ENCODE peak calls at places on chromosomes 2 and 18, in eight cellular contexts. J is GM13976; R is NCI-H1092; Q is NCI-H526; W is stimulated activated CD8-positive, alpha-beta memory T cell treated with anti-CD3 and anti-CD28 coated beads, Interleukin-4, amount 100 ng/mL, for 4 hours; D is T follicular helper cell; V is activated CD8-positive, alpha-beta memory T cell treated with anti-CD3 and anti-CD28 coated beads for 24 hours; U is neuronal stem cell. C is an unnamed sample.

GRCh38 chr2:38794235-38794946 is 16.4 kb downstream of the GEMIN6 start:
- DNase-seq in Q (no peak), D (no peak), W (no peak), U (no peak), V (no peak), R (no peak), J (no peak), C (no peak)

GRCh38 chr2:205024822-205025518 is 479.7 kb downstream of the PARD3B start:
- DNase-seq in V (no peak), W (no peak), Q (no peak), D (no peak), J (no peak), U (no peak), R (no peak), C (no peak)

GRCh38 chr2:23569761-23570383 is 184.9 kb downstream of the KLHL29 start:
- DNase-seq in Q (no peak), U (no peak), J (no peak), R (no peak), W (no peak), D (no peak), V (no peak), C (no peak)

GRCh38 chr18:3453540-3454364 is 3.8 kb downstream of the TGIF1 start:
- DNase-seq in R (no peak), V (no peak), J (no peak), U (peak), Q (peak), D (no peak), W (no peak), C (peak)

GRCh38 chr18:26919656-26920055 is 54.1 kb upstream of the AQP4 start:
- DNase-seq in R (no peak), V (no peak), U (no peak), D (no peak), W (no peak), Q (no peak), J (no peak), C (no peak)

GRCh38 chr2:182038579-182038978 is 52.9 kb downstream of the PPP1R1C start:
- DNase-seq in U (no peak), J (no peak), W (no peak), R (no peak), D (no peak), V (no peak), Q (no peak), C (no peak)

GRCh38 chr2:182318466-182319309 is 108.1 kb downstream of the PDE1A start:
- DNase-seq in D (no peak), V (no peak), J (no peak), R (no peak), W (no peak), U (no peak), Q (no peak), C (no peak)

GRCh38 chr2:53508667-53509066 is 258.9 kb upstream of the CHAC2 start:
- DNase-seq in Q (peak), V (no peak), U (no peak), J (no peak), D (no peak), W (no peak), R (no peak), C (no peak)

GRCh38 chr18:45984546-45985235 is 17.6 kb upstream of the EPG5 start:
- DNase-seq in W (no peak), U (no peak), Q (no peak), D (no peak), V (no peak), J (no peak), R (no peak), C (no peak)

GRCh38 chr2:154914606-154915005 is 216.1 kb downstream of the KCNJ3 start:
- DNase-seq in D (no peak), W (no peak), J (no peak), Q (no peak), V (no peak), R (no peak), U (no peak), C (no peak)

GRCh38 chr2:10780491-10780820 is 32.1 kb downstream of the PDIA6 start:
- DNase-seq in W (no peak), D (no peak), U (no peak), R (no peak), V (no peak), J (no peak), Q (no peak), C (no peak)

GRCh38 chr2:196489366-196489765 is 150.1 kb upstream of the CCDC150 start:
- DNase-seq in R (no peak), Q (no peak), U (no peak), W (no peak), J (no peak), V (no peak), D (no peak), C (no peak)

GRCh38 chr2:194383404-194383803 is 1273.6 kb upstream of the SLC39A10 start:
- DNase-seq in V (no peak), J (no peak), Q (peak), D (no peak), W (no peak), U (peak), R (no peak), C (no peak)

GRCh38 chr2:37877457-37878315 is 47.4 kb upstream of the RMDN2 start:
- DNase-seq in W (no peak), J (peak), D (no peak), V (no peak), R (peak), U (peak), Q (peak), C (no peak)

GRCh38 chr2:70974592-70974991 is 3.8 kb upstream of the ANKRD53 start:
- DNase-seq in D (no peak), Q (no peak), J (no peak), V (no peak), R (no peak), W (no peak), U (no peak), C (no peak)

GRCh38 chr2:181978351-181979150 is 7.1 kb upstream of the PPP1R1C start:
- DNase-seq in U (no peak), J (no peak), W (no peak), R (no peak), D (no peak), V (no peak), Q (no peak), C (no peak)

GRCh38 chr18:22667616-22668422 is 250.1 kb upstream of the CTAGE1 start:
- DNase-seq in U (no peak), R (no peak), D (no peak), W (no peak), V (no peak), J (peak), Q (no peak), C (no peak)

GRCh38 chr2:112168422-112169124 is 30.4 kb downstream of the FBLN7 start:
- DNase-seq in U (no peak), J (no peak), Q (no peak), D (no peak), V (peak), R (no peak), W (no peak), C (no peak)

GRCh38 chr2:214987261-214987660 is 151.2 kb downstream of the ABCA12 start:
- DNase-seq in D (no peak), W (no peak), R (no peak), U (no peak), Q (no peak), J (no peak), V (no peak), C (no peak)

GRCh38 chr2:168635065-168635577 is 167.3 kb upstream of the NOSTRIN start:
- DNase-seq in D (no peak), U (no peak), W (no peak), Q (peak), V (no peak), J (no peak), R (no peak), C (no peak)

GRCh38 chr18:22848618-22849017 is 84.5 kb upstream of the RBBP8 start:
- DNase-seq in W (no peak), J (no peak), R (no peak), D (no peak), Q (no peak), V (no peak), U (no peak), C (no peak)

GRCh38 chr18:10689954-10690302 is 164.1 kb downstream of the NAPG start:
- DNase-seq in W (no peak), U (no peak), R (no peak), J (no peak), V (no peak), D (no peak), Q (no peak), C (no peak)

GRCh38 chr2:227862741-227863588 is 8.5 kb upstream of the DAW1 start:
- DNase-seq in Q (no peak), J (no peak), D (no peak), U (no peak), V (no peak), W (no peak), R (no peak), C (no peak)

GRCh38 chr2:27681844-27682243 is 18.2 kb downstream of the SLC4A1AP start:
- DNase-seq in V (no peak), D (no peak), Q (no peak), J (no peak), R (no peak), U (no peak), W (no peak), C (no peak)

GRCh38 chr2:111135910-111136297 is 15.2 kb downstream of the BCL2L11 start:
- DNase-seq in D (no peak), U (no peak), W (no peak), J (no peak), V (no peak), R (no peak), Q (no peak), C (peak)

GRCh38 chr18:44763327-44763726 is 82.6 kb downstream of the SETBP1 start:
- DNase-seq in D (no peak), V (no peak), W (no peak), U (no peak), J (no peak), Q (no peak), R (no peak), C (no peak)

GRCh38 chr2:24048662-24049484 is 668 bp upstream of the FKBP1B start:
- DNase-seq in J (no peak), D (no peak), V (no peak), W (no peak), R (no peak), U (no peak), Q (peak), C (no peak)

GRCh38 chr2:226351711-226352110 is 447.9 kb downstream of the IRS1 start:
- DNase-seq in U (no peak), Q (no peak), W (no peak), V (no peak), J (no peak), D (no peak), R (no peak), C (no peak)

GRCh38 chr18:27627927-27628326 is 442.8 kb upstream of the CHST9 start:
- DNase-seq in D (no peak), W (no peak), Q (no peak), V (no peak), J (no peak), U (no peak), R (no peak), C (no peak)

C was measured in ecto neural progenitor cell.